ENCODE peak calls at places on chromosomes 16 and 17, in eight cellular contexts. C, Q, I, W, G, X, Y and V are unnamed samples.

GRCh38 chr16:22220076-22220453 is 14.0 kb downstream of the EEF2K start:
- DNase-seq in Q (peak; percentile 80), G (no peak), W (no peak), Y (no peak), C (no peak), I (peak; percentile 27), X (no peak), V (peak; percentile 56)

GRCh38 chr17:4710693-4711634 is 532 bp downstream of the ARRB2 start:
- DNase-seq in G (peak; percentile 68), Y (no peak), I (no peak), X (no peak), W (peak; percentile 34), C (peak; percentile 75), Q (peak; percentile 75), V (peak; percentile 70)

GRCh38 chr17:76550712-76551615 is 11.1 kb downstream of the PRCD start:
- DNase-seq in C (no peak), X (peak; percentile 75), G (peak; percentile 44), Q (no peak), I (peak; percentile 54), W (no peak), Y (no peak), V (no peak)

GRCh38 chr17:63927464-63928171 is 4.5 kb downstream of the CD79B start:
- DNase-seq in Q (peak; percentile 25), G (peak; percentile 67), X (no peak), C (no peak), Y (no peak), I (no peak), W (no peak), V (peak; percentile 14)

GRCh38 chr17:77146882-77147281 is 6.1 kb downstream of the SEC14L1 start:
- DNase-seq in C (peak; percentile 80), W (no peak), Q (no peak), G (no peak), I (no peak), Y (no peak), X (no peak), V (peak; percentile 80)

GRCh38 chr16:88461291-88462269 is 8.5 kb downstream of the ZFPM1 start:
- DNase-seq in X (no peak), C (no peak), Y (no peak), Q (no peak), G (no peak), I (no peak), W (no peak), V (no peak)

GRCh38 chr16:66935319-66936011 is at the start of gene CES2:
- DNase-seq in W (peak; percentile 52), G (peak; percentile 92), I (peak; percentile 29), X (no peak), Q (no peak), C (peak; percentile 95), Y (no peak), V (peak; percentile 62)

GRCh38 chr16:30698816-30699614 is at the start of gene SRCAP:
- DNase-seq in X (peak; percentile 87), I (peak; percentile 64), Y (peak; percentile 63), C (peak; percentile 95), Q (peak; percentile 92), W (peak; percentile 85), G (peak; percentile 97), V (peak; percentile 90)

GRCh38 chr17:4229627-4230026 is 34.2 kb downstream of the ANKFY1 start:
- DNase-seq in X (no peak), I (peak; percentile 65), G (peak; percentile 81), Y (no peak), Q (no peak), C (no peak), W (peak; percentile 48), V (no peak)

GRCh38 chr17:45298546-45299285 is 18.1 kb downstream of the MAP3K14 start:
- DNase-seq in I (no peak), X (no peak), W (no peak), Y (no peak), Q (no peak), C (no peak), G (peak; percentile 42), V (no peak)

GRCh38 chr16:31129568-31130335 is 5.8 kb downstream of the PRSS8 start:
- DNase-seq in X (no peak), C (no peak), W (no peak), G (peak; percentile 80), Y (no peak), Q (peak; percentile 81), I (no peak), V (peak; percentile 87)

GRCh38 chr16:82835487-82836160 is 208.9 kb downstream of the CDH13 start:
- DNase-seq in Y (no peak), Q (no peak), X (no peak), C (no peak), I (peak; percentile 54), G (no peak), W (no peak), V (no peak)

GRCh38 chr17:64983708-64984107 is 64.4 kb upstream of the LRRC37A3 start:
- DNase-seq in G (no peak), W (no peak), Y (no peak), Q (no peak), X (no peak), C (no peak), I (no peak), V (no peak)

GRCh38 chr16:10940501-10941079 is 1.7 kb downstream of the DEXI start:
- DNase-seq in X (no peak), I (peak; percentile 34), C (no peak), G (peak; percentile 88), Y (no peak), Q (no peak), W (no peak), V (no peak)

GRCh38 chr16:17083628-17084027 is 387.1 kb downstream of the XYLT1 start:
- DNase-seq in I (no peak), W (no peak), C (no peak), G (no peak), X (no peak), Y (no peak), Q (no peak), V (no peak)

GRCh38 chr16:46822270-46822669 is 8.7 kb downstream of the C16orf87 start:
- DNase-seq in I (peak; percentile 91), Q (no peak), X (no peak), C (no peak), Y (no peak), W (no peak), G (no peak), V (no peak)

GRCh38 chr17:31556969-31557620 is 165.6 kb downstream of the RAB11FIP4 start:
- DNase-seq in X (no peak), Y (no peak), I (no peak), W (no peak), C (no peak), Q (no peak), G (no peak), V (no peak)

GRCh38 chr17:49633250-49633649 is 44.6 kb downstream of the SPOP start:
- DNase-seq in X (no peak), Y (no peak), G (no peak), I (no peak), W (no peak), Q (no peak), C (no peak), V (no peak)

GRCh38 chr16:35732046-35732810 is 2272.8 kb downstream of the TP53TG3F start:
- DNase-seq in Q (no peak), C (no peak), W (no peak), X (no peak), Y (no peak), I (no peak), G (no peak), V (no peak)

GRCh38 chr16:75248142-75248535 is 3.3 kb downstream of the BCAR1 start:
- DNase-seq in X (no peak), W (no peak), I (no peak), C (no peak), Y (no peak), Q (no peak), G (peak; percentile 92), V (no peak)

GRCh38 chr17:49850772-49851386 is 3.0 kb upstream of the TAC4 start:
- DNase-seq in Q (peak; percentile 60), I (no peak), W (no peak), Y (no peak), C (no peak), X (no peak), G (peak; percentile 89), V (no peak)

GRCh38 chr17:73548620-73549311 is 95.5 kb downstream of the SDK2 start:
- DNase-seq in G (peak; percentile 48), X (no peak), W (no peak), Y (no peak), Q (peak; percentile 53), I (no peak), C (no peak), V (no peak)
- H3K4me3 ChIP-seq in G (no peak overlapping the region), X (no peak overlapping the region), W (no peak overlapping the region), Y (no peak overlapping the region), Q (no peak overlapping the region), I (no peak overlapping the region), C (no peak overlapping the region), V (no peak overlapping the region)

GRCh38 chr16:2432286-2432685 is 3.0 kb downstream of the CCNF start:
- DNase-seq in I (no peak), W (no peak), Q (no peak), X (no peak), G (peak; percentile 19), C (no peak), Y (no peak), V (no peak)
- TF ChIP-seq CTCF in I (no peak), W (no peak), Q (no peak), X (no peak), G (no peak), C (no peak), Y (no peak), V (no peak)

GRCh38 chr17:81132770-81133723 is 32.3 kb upstream of the PVALEF start:
- DNase-seq in I (no peak), C (no peak), W (no peak), X (no peak), Y (no peak), Q (no peak), G (no peak), V (peak; percentile 82)

GRCh38 chr17:81134064-81134781 is 31.1 kb upstream of the PVALEF start:
- DNase-seq in G (no peak), Y (no peak), I (no peak), W (no peak), Q (no peak), X (no peak), C (no peak), V (no peak)

GRCh38 chr17:81130385-81131288 is 34.7 kb upstream of the PVALEF start:
- DNase-seq in I (no peak), G (no peak), Y (no peak), C (no peak), X (no peak), Q (no peak), W (no peak), V (peak; percentile 67)

GRCh38 chr17:81131486-81132196 is 33.7 kb upstream of the PVALEF start:
- DNase-seq in C (no peak), Y (no peak), G (no peak), I (no peak), Q (no peak), X (no peak), W (no peak), V (peak; percentile 88)

DNA sequence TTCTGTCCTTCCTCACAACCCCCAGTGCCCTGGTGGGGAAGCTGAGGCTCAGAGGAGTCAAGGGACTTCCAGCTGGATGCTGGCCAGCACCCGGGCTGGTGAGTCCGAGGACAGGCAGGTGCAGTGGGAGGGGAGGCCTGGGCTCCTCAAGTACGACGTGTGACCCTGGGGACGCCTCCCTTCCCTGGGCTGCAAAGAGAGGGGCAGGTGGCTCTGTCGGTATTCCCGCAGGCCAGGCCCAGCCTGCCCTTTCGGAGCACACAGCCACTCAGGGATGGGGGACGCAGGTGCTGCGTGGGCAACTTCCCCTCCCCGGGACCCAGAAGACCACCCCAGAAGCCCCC is 33.1 kb upstream of the PVALEF start:
- DNase-seq in Y (no peak), X (no peak), Q (no peak), G (no peak), W (no peak), C (no peak), I (no peak), V (no peak)
- H3K4me3 ChIP-seq in Y (no peak overlapping the region), X (no peak overlapping the region), Q (no peak overlapping the region), G (no peak overlapping the region), W (no peak overlapping the region), C (no peak overlapping the region), I (no peak overlapping the region), V (peak overlapping the region; percentile 54)

GRCh38 chr17:30000001-30000754 is 58.7 kb downstream of the EFCAB5 start:
- DNase-seq in X (peak; percentile 27), Q (no peak), C (no peak), Y (no peak), G (no peak), I (no peak), W (no peak), V (no peak)
- TF ChIP-seq CTCF in X (peak; percentile 54), Q (no peak), C (no peak), Y (no peak), G (peak; percentile 26), I (no peak), W (no peak), V (no peak)